ENCODE peak calls at places on chromosomes 12 and 14, in seven cellular contexts. L is neuronal stem cell, N is HCT116, X is IMR-90, C is testis, G is A673, B is aorta. U is an unnamed sample. For H3K4me1, the result is how much of the 10 kb centered on the place peaks cover.

GRCh38 chr14:94113908-94114588 is 3.5 kb downstream of the IFI27 start:
- DNase-seq in L (no peak), N (no peak), X (peak), C (peak), G (no peak), B (no peak), U (no peak)

GRCh38 chr12:45518516-45519235 is 210.8 kb upstream of the ARID2 start:
- DNase-seq in L (no peak), N (no peak), X (no peak), C (no peak), G (no peak), B (no peak), U (no peak)

GRCh38 chr14:95361373-95362179 is 41.9 kb upstream of the CLMN start:
- DNase-seq in L (no peak), N (peak), X (no peak), C (peak), G (peak), B (no peak), U (no peak)

GRCh38 chr12:19323768-19324167 is 115.5 kb upstream of the AEBP2 start:
- DNase-seq in L (no peak), N (no peak), X (peak), C (no peak), G (no peak), B (no peak), U (no peak)

GRCh38 chr12:93827669-93828068 is 150.5 kb downstream of the CRADD start:
- DNase-seq in L (no peak), N (no peak), X (no peak), C (no peak), G (no peak), B (no peak), U (no peak)

GRCh38 chr12:39441963-39442894 is 691 bp downstream of the KIF21A start:
- DNase-seq in L (peak), N (no peak), X (no peak), C (peak), G (peak), B (peak), U (no peak)

GRCh38 chr12:113470871-113471618 is 626 bp downstream of the LHX5 start:
- DNase-seq in L (peak), N (no peak), X (no peak), C (no peak), G (no peak), B (no peak), U (no peak)

GRCh38 chr12:65133879-65134278 is 12.8 kb upstream of the WIF1 start:
- DNase-seq in L (no peak), N (no peak), X (no peak), C (no peak), G (no peak), B (no peak), U (no peak)

GRCh38 chr14:99779751-99780150 is 13.5 kb upstream of the EML1 start:
- DNase-seq in L (no peak), N (no peak), X (peak), C (no peak), G (no peak), B (no peak), U (no peak)

GRCh38 chr14:97106166-97106565 is 309.0 kb downstream of the VRK1 start:
- DNase-seq in L (no peak), N (no peak), X (no peak), C (no peak), G (no peak), B (no peak), U (no peak)

GRCh38 chr14:90060312-90060964 is 1.4 kb upstream of the KCNK13 start:
- DNase-seq in L (peak), N (peak), X (peak), C (peak), G (peak), B (peak), U (no peak)

GRCh38 chr12:98644433-98644711 is 216 bp downstream of the IKBIP start:
- DNase-seq in L (no peak), N (peak), X (no peak), C (no peak), G (no peak), B (no peak), U (no peak)

GRCh38 chr12:12216349-12217017 is 50.4 kb downstream of the LRP6 start:
- DNase-seq in L (no peak), N (no peak), X (peak), C (no peak), G (peak), B (no peak), U (no peak)

GRCh38 chr12:25469368-25469767 is 83.7 kb downstream of the LMNTD1 start:
- DNase-seq in L (no peak), N (no peak), X (peak), C (no peak), G (no peak), B (no peak), U (no peak)

GRCh38 chr14:105126126-105126969 is 42.2 kb downstream of the JAG2 start:
- DNase-seq in L (no peak), N (no peak), X (no peak), C (peak), G (no peak), B (no peak), U (no peak)

GRCh38 chr12:112973712-112974305 is 4.5 kb upstream of the OAS2 start:
- DNase-seq in L (no peak), N (no peak), X (no peak), C (no peak), G (no peak), B (no peak), U (no peak)

GRCh38 chr12:113678222-113678621 is 206.6 kb upstream of the LHX5 start:
- DNase-seq in L (no peak), N (no peak), X (no peak), C (no peak), G (no peak), B (no peak), U (no peak)

GRCh38 chr14:91225025-91225424 is 19.5 kb downstream of the GPR68 start:
- DNase-seq in L (no peak), N (no peak), X (peak), C (no peak), G (no peak), B (no peak), U (no peak)

GRCh38 chr12:97941686-97942354 is 479.2 kb downstream of the RMST start:
- DNase-seq in L (no peak), N (no peak), X (no peak), C (no peak), G (no peak), B (no peak), U (no peak)

GRCh38 chr14:105047283-105048016 is 17.8 kb downstream of the GPR132 start:
- DNase-seq in L (no peak), N (no peak), X (no peak), C (no peak), G (no peak), B (no peak), U (no peak)

GRCh38 chr12:123142948-123143752 is 7.7 kb downstream of the PITPNM2 start:
- DNase-seq in L (no peak), N (peak), X (no peak), C (no peak), G (no peak), B (no peak), U (no peak)

GRCh38 chr14:25944020-25944419 is 653.8 kb downstream of the NOVA1 start:
- DNase-seq in L (no peak), N (no peak), X (no peak), C (no peak), G (no peak), B (no peak), U (no peak)

GRCh38 chr12:54596526-54596946 is 8.1 kb upstream of the PPP1R1A start:
- DNase-seq in L (peak), N (peak), X (peak), C (peak), G (peak), B (peak), U (peak)

GRCh38 chr14:55580401-55581010 is 499 bp downstream of the KTN1 start:
- DNase-seq in L (peak), N (no peak), X (no peak), C (peak), G (peak), B (peak), U (no peak)

GRCh38 chr14:89221109-89221508 is 195.9 kb downstream of the FOXN3 start:
- DNase-seq in L (no peak), N (no peak), X (peak), C (no peak), G (peak), B (no peak), U (no peak)

GRCh38 chr12:88922816-88923215 is 342.5 kb upstream of the KITLG start:
- DNase-seq in L (no peak), N (no peak), X (peak), C (no peak), G (no peak), B (no peak), U (no peak)

DNA sequence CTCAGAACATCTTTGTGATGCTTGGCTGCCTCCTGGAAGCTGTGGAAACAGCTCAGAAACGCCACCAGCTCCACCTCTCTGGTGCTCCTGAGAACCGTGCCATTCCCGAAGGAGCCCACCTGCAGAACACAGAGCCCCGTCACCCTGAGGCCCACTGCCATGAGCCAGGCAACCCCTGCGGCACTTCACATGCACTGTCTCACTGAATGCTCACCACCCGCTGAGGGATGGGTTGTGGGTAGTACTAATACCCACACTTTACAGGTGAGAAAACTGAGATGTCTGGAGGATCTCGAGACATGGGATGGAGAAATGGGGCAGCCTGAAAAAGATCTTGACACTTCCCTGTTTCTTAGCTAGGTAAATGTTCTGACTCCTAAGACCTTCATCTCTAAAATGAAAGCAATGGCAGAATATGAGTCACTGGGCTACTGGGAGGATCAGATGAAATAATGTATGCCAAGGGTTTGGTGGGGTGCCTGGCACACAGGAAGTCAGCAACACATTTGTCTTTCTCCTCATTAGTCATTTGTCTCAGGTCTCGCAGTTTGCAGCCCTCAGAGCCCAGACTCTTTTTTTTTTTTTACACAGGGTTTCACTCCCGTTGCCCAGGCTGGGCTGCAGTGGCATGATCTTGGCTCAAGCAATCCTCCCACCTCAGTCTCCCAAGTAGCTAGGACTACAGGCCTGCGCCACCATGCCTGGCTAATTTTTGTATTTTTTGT is 5.3 kb downstream of the OASL start:
- DNase-seq in L (no peak), N (peak), X (no peak), C (no peak), G (peak), B (no peak), U (no peak)
- H3K4me1 ChIP-seq in L (under half), N (under half), X (under half), C (under half), G (under half), B (under half), U (under half)

GRCh38 chr12:122030427-122030825 is 8.7 kb downstream of the BCL7A start:
- DNase-seq in L (no peak), N (no peak), X (no peak), C (no peak), G (no peak), B (no peak), U (no peak)
- H3K4me1 ChIP-seq in L (under half), N (under half), X (under half), C (under half), G (under half), B (under half), U (under half)

GRCh38 chr14:61532818-61533217 is 162.5 kb upstream of the HIF1A start:
- DNase-seq in L (no peak), N (no peak), X (no peak), C (no peak), G (no peak), B (no peak), U (no peak)

GRCh38 chr14:61533513-61534255 is 161.6 kb upstream of the HIF1A start:
- DNase-seq in L (no peak), N (no peak), X (no peak), C (no peak), G (no peak), B (no peak), U (no peak)

GRCh38 chr14:61530296-61530695 is 165.0 kb upstream of the HIF1A start:
- DNase-seq in L (no peak), N (no peak), X (no peak), C (no peak), G (no peak), B (no peak), U (no peak)

GRCh38 chr14:61530896-61531295 is 164.4 kb upstream of the HIF1A start:
- DNase-seq in L (no peak), N (no peak), X (no peak), C (no peak), G (no peak), B (no peak), U (no peak)

GRCh38 chr14:61531741-61532505 is 163.4 kb upstream of the HIF1A start:
- DNase-seq in L (no peak), N (no peak), X (peak), C (no peak), G (no peak), B (no peak), U (no peak)
- H3K4me1 ChIP-seq in L (under half), N (half or more), X (under half), C (under half), G (under half), B (under half), U (under half)

GRCh38 chr14:102541771-102542170 is 32.2 kb upstream of the ANKRD9 start:
- DNase-seq in L (no peak), N (no peak), X (no peak), C (no peak), G (no peak), B (no peak), U (no peak)
- H3K4me1 ChIP-seq in L (under half), N (half or more), X (under half), C (under half), G (half or more), B (under half), U (under half)

GRCh38 chr12:49899286-49899843 is 4.3 kb downstream of the FAIM2 start:
- DNase-seq in L (no peak), N (no peak), X (no peak), C (no peak), G (no peak), B (peak), U (no peak)
- H3K4me1 ChIP-seq in L (under half), N (under half), X (under half), C (under half), G (under half), B (under half), U (under half)

GRCh38 chr14:74571901-74572828 is 39.9 kb downstream of the LTBP2 start:
- DNase-seq in L (no peak), N (peak), X (peak), C (peak), G (peak), B (peak), U (no peak)

GRCh38 chr14:74569387-74569786 is 42.6 kb downstream of the LTBP2 start:
- DNase-seq in L (no peak), N (no peak), X (no peak), C (no peak), G (no peak), B (peak), U (no peak)

GRCh38 chr14:74569826-74570591 is 42.0 kb downstream of the LTBP2 start:
- DNase-seq in L (no peak), N (no peak), X (peak), C (no peak), G (no peak), B (peak), U (no peak)

GRCh38 chr14:74571441-74571841 is 40.6 kb downstream of the LTBP2 start:
- DNase-seq in L (no peak), N (no peak), X (peak), C (no peak), G (no peak), B (peak), U (no peak)

DNA sequence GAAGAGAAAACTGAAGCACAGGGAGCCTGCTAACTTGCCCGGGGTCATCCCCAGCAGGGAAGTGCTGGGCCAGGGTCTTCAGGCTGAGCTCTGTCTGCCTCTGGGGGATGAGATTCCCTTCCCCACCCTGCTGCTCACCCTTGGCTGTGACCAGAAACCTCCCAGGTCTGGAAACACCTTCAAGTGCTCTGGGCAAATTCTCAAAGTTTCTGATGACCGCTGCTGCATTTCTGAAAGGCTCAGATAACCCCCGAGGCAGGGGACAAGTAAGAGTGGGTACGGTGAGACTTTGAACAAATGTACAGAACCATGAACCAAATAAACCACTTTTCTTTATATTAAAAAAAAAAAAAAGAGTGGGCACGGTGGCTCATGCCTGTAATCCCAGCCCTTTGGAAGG is 41.3 kb downstream of the LTBP2 start:
- DNase-seq in L (no peak), N (no peak), X (no peak), C (no peak), G (no peak), B (peak), U (no peak)
- H3K4me1 ChIP-seq in L (under half), N (half or more), X (half or more), C (under half), G (under half), B (under half), U (under half)

GRCh38 chr12:8036366-8036765 is 3.9 kb downstream of the FOXJ2 start:
- DNase-seq in L (no peak), N (no peak), X (no peak), C (no peak), G (no peak), B (peak), U (no peak)

GRCh38 chr12:8035440-8036010 is 3.0 kb downstream of the FOXJ2 start:
- DNase-seq in L (no peak), N (no peak), X (peak), C (no peak), G (no peak), B (no peak), U (no peak)

GRCh38 chr12:8038659-8039114 is 6.2 kb downstream of the FOXJ2 start:
- DNase-seq in L (peak), N (no peak), X (peak), C (peak), G (peak), B (peak), U (peak)

GRCh38 chr12:8037046-8037663 is 4.6 kb downstream of the FOXJ2 start:
- DNase-seq in L (no peak), N (no peak), X (no peak), C (no peak), G (no peak), B (no peak), U (no peak)

GRCh38 chr12:8037947-8038346 is 5.4 kb downstream of the FOXJ2 start:
- DNase-seq in L (no peak), N (no peak), X (no peak), C (no peak), G (no peak), B (no peak), U (no peak)
- H3K4me1 ChIP-seq in L (under half), N (under half), X (under half), C (half or more), G (under half), B (under half), U (under half)

DNA sequence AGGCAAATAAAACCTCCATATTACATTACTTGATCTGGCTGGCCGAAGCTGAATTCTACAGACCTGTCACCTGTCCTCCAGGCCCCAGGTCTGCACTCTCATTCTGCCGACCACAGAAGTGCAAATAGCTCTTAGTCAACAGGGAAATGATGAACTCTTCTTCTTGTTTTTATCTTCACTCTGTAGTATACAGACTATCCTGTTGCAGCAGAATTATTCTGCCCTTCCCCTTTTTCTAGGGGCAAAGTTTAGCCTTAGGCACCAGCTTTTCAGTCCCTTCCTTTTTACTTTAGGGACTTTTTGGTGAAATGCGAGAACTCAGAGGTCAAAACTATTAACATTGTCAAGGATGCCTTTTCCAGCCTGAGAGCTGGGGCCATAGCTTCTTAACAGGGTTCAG is 229.6 kb upstream of the EGLN3 start:
- DNase-seq in L (no peak), N (no peak), X (no peak), C (no peak), G (no peak), B (no peak), U (no peak)
- H3K4me1 ChIP-seq in L (under half), N (under half), X (under half), C (under half), G (under half), B (under half), U (under half)